ENCODE peak calls at places on chromosomes 1 and 21, in eight cellular contexts. One of them, this sample, is unnamed.

GRCh38 chr1:155864393-155864792 is 5.0 kb downstream of the SYT11 start:
- DNase-seq in left lung: no peak
- DNase-seq in uterus: no peak
- DNase-seq in HFFc6: peak
- DNase-seq in ascending aorta: no peak
- DNase-seq in astrocyte of the cerebellum: no peak
- DNase-seq in IMR-90: peak
- DNase-seq in CD8-positive, alpha-beta T cell: no peak
- DNase-seq in this sample: no peak

GRCh38 chr1:205772607-205773032 is 2.7 kb downstream of the RAB29 start:
- DNase-seq in IMR-90: peak
- DNase-seq in uterus: no peak
- DNase-seq in left lung: no peak
- DNase-seq in HFFc6: no peak
- DNase-seq in astrocyte of the cerebellum: no peak
- DNase-seq in CD8-positive, alpha-beta T cell: no peak
- DNase-seq in ascending aorta: no peak
- DNase-seq in this sample: peak

GRCh38 chr21:26320541-26320940 is 150.0 kb upstream of the APP start:
- DNase-seq in uterus: no peak
- DNase-seq in HFFc6: no peak
- DNase-seq in ascending aorta: no peak
- DNase-seq in CD8-positive, alpha-beta T cell: no peak
- DNase-seq in IMR-90: no peak
- DNase-seq in left lung: no peak
- DNase-seq in astrocyte of the cerebellum: no peak
- DNase-seq in this sample: no peak

GRCh38 chr1:77375990-77376389 is 94.2 kb downstream of the AK5 start:
- DNase-seq in ascending aorta: no peak
- DNase-seq in HFFc6: no peak
- DNase-seq in astrocyte of the cerebellum: no peak
- DNase-seq in left lung: no peak
- DNase-seq in uterus: no peak
- DNase-seq in CD8-positive, alpha-beta T cell: no peak
- DNase-seq in IMR-90: no peak
- DNase-seq in this sample: no peak

GRCh38 chr21:26843912-26844257 is 1.3 kb downstream of the ADAMTS1 start:
- DNase-seq in astrocyte of the cerebellum: peak
- DNase-seq in ascending aorta: no peak
- DNase-seq in CD8-positive, alpha-beta T cell: no peak
- DNase-seq in IMR-90: peak
- DNase-seq in uterus: no peak
- DNase-seq in left lung: no peak
- DNase-seq in HFFc6: peak
- DNase-seq in this sample: no peak

GRCh38 chr21:39057121-39057520 is 126.1 kb downstream of the PSMG1 start:
- DNase-seq in IMR-90: no peak
- DNase-seq in uterus: no peak
- DNase-seq in ascending aorta: no peak
- DNase-seq in CD8-positive, alpha-beta T cell: no peak
- DNase-seq in left lung: no peak
- DNase-seq in astrocyte of the cerebellum: no peak
- DNase-seq in HFFc6: no peak
- DNase-seq in this sample: no peak

GRCh38 chr1:29711582-29712274 is 475.4 kb downstream of the PTPRU start:
- DNase-seq in IMR-90: peak
- DNase-seq in CD8-positive, alpha-beta T cell: no peak
- DNase-seq in HFFc6: peak
- DNase-seq in left lung: no peak
- DNase-seq in ascending aorta: peak
- DNase-seq in astrocyte of the cerebellum: peak
- DNase-seq in uterus: no peak
- DNase-seq in this sample: no peak

GRCh38 chr21:25536752-25537151 is 70.5 kb downstream of the MRPL39 start:
- DNase-seq in ascending aorta: no peak
- DNase-seq in CD8-positive, alpha-beta T cell: no peak
- DNase-seq in uterus: no peak
- DNase-seq in IMR-90: no peak
- DNase-seq in left lung: no peak
- DNase-seq in HFFc6: no peak
- DNase-seq in astrocyte of the cerebellum: no peak
- DNase-seq in this sample: no peak

GRCh38 chr1:31152181-31152768 is 86.8 kb upstream of the PUM1 start:
- DNase-seq in left lung: no peak
- DNase-seq in ascending aorta: no peak
- DNase-seq in astrocyte of the cerebellum: no peak
- DNase-seq in HFFc6: peak
- DNase-seq in uterus: no peak
- DNase-seq in CD8-positive, alpha-beta T cell: no peak
- DNase-seq in IMR-90: peak
- DNase-seq in this sample: no peak

GRCh38 chr1:1065265-1065939 is 8.7 kb downstream of the RNF223 start:
- DNase-seq in HFFc6: no peak
- DNase-seq in ascending aorta: no peak
- DNase-seq in left lung: no peak
- DNase-seq in uterus: no peak
- DNase-seq in astrocyte of the cerebellum: no peak
- DNase-seq in CD8-positive, alpha-beta T cell: peak
- DNase-seq in IMR-90: no peak
- DNase-seq in this sample: no peak

GRCh38 chr1:213530607-213531320 is 457.0 kb upstream of the PROX1 start:
- DNase-seq in ascending aorta: no peak
- DNase-seq in CD8-positive, alpha-beta T cell: no peak
- DNase-seq in HFFc6: no peak
- DNase-seq in IMR-90: no peak
- DNase-seq in uterus: no peak
- DNase-seq in astrocyte of the cerebellum: no peak
- DNase-seq in left lung: no peak
- DNase-seq in this sample: no peak

GRCh38 chr1:234235373-234235772 is 137.9 kb upstream of the COA6 start:
- DNase-seq in astrocyte of the cerebellum: no peak
- DNase-seq in uterus: no peak
- DNase-seq in HFFc6: no peak
- DNase-seq in CD8-positive, alpha-beta T cell: no peak
- DNase-seq in ascending aorta: no peak
- DNase-seq in left lung: no peak
- DNase-seq in IMR-90: no peak
- DNase-seq in this sample: no peak

GRCh38 chr1:173479649-173480048 is 2.5 kb downstream of the PRDX6 start:
- DNase-seq in ascending aorta: no peak
- DNase-seq in CD8-positive, alpha-beta T cell: no peak
- DNase-seq in uterus: no peak
- DNase-seq in HFFc6: no peak
- DNase-seq in astrocyte of the cerebellum: no peak
- DNase-seq in IMR-90: peak
- DNase-seq in left lung: no peak
- DNase-seq in this sample: no peak

GRCh38 chr1:155064109-155064812 is 721 bp downstream of the EFNA4 start:
- DNase-seq in CD8-positive, alpha-beta T cell: no peak
- DNase-seq in uterus: no peak
- DNase-seq in ascending aorta: no peak
- DNase-seq in IMR-90: peak
- DNase-seq in astrocyte of the cerebellum: no peak
- DNase-seq in HFFc6: no peak
- DNase-seq in left lung: no peak
- DNase-seq in this sample: peak

GRCh38 chr1:151540021-151540981 is at the start of gene TUFT1:
- DNase-seq in CD8-positive, alpha-beta T cell: peak
- DNase-seq in left lung: peak
- DNase-seq in ascending aorta: peak
- DNase-seq in IMR-90: peak
- DNase-seq in astrocyte of the cerebellum: peak
- DNase-seq in HFFc6: peak
- DNase-seq in uterus: peak
- DNase-seq in this sample: peak

GRCh38 chr21:44421901-44422840 is 33.1 kb upstream of the LRRC3 start:
- DNase-seq in uterus: no peak
- DNase-seq in ascending aorta: no peak
- DNase-seq in astrocyte of the cerebellum: no peak
- DNase-seq in left lung: peak
- DNase-seq in HFFc6: no peak
- DNase-seq in IMR-90: no peak
- DNase-seq in CD8-positive, alpha-beta T cell: no peak
- DNase-seq in this sample: no peak

GRCh38 chr1:15678578-15678977 is 5.5 kb upstream of the PLEKHM2 start:
- DNase-seq in CD8-positive, alpha-beta T cell: no peak
- DNase-seq in left lung: no peak
- DNase-seq in ascending aorta: no peak
- DNase-seq in uterus: no peak
- DNase-seq in astrocyte of the cerebellum: no peak
- DNase-seq in HFFc6: peak
- DNase-seq in IMR-90: peak
- DNase-seq in this sample: no peak

GRCh38 chr21:36751383-36751782 is 52.5 kb downstream of the SIM2 start:
- DNase-seq in left lung: no peak
- DNase-seq in IMR-90: no peak
- DNase-seq in ascending aorta: no peak
- DNase-seq in HFFc6: no peak
- DNase-seq in astrocyte of the cerebellum: no peak
- DNase-seq in uterus: no peak
- DNase-seq in CD8-positive, alpha-beta T cell: no peak
- DNase-seq in this sample: no peak

GRCh38 chr21:15533618-15534017 is 196.2 kb upstream of the USP25 start:
- DNase-seq in uterus: no peak
- DNase-seq in CD8-positive, alpha-beta T cell: no peak
- DNase-seq in ascending aorta: no peak
- DNase-seq in HFFc6: no peak
- DNase-seq in astrocyte of the cerebellum: no peak
- DNase-seq in IMR-90: no peak
- DNase-seq in left lung: no peak
- DNase-seq in this sample: no peak

GRCh38 chr21:15531986-15532385 is 197.8 kb upstream of the USP25 start:
- DNase-seq in astrocyte of the cerebellum: no peak
- DNase-seq in ascending aorta: no peak
- DNase-seq in CD8-positive, alpha-beta T cell: no peak
- DNase-seq in uterus: no peak
- DNase-seq in HFFc6: no peak
- DNase-seq in left lung: no peak
- DNase-seq in IMR-90: no peak
- DNase-seq in this sample: no peak

GRCh38 chr21:15539376-15539775 is 190.4 kb upstream of the USP25 start:
- DNase-seq in uterus: no peak
- DNase-seq in left lung: no peak
- DNase-seq in astrocyte of the cerebellum: peak
- DNase-seq in CD8-positive, alpha-beta T cell: no peak
- DNase-seq in IMR-90: no peak
- DNase-seq in HFFc6: no peak
- DNase-seq in ascending aorta: no peak
- DNase-seq in this sample: no peak

DNA sequence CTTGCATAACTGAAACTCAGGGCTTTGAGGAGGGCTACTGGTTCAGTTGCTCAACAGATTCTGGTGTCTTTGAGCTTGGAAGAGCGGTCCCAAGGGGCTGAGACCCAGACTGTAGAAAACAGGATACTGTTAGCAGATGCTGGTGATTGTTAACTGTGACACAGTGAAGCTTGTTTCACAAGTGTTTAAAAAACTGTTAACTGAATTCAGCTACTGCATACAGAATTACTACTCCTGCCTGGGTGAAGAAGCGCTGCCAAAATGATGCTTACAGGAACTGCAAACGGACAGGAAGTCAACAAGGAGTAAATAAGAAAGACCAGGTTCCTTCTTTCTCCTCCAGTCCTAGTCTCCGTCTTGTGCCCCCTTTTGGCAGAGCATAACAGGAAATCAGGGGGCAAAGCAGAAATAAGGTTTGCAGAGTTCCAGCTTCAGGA is 195.3 kb upstream of the USP25 start:
- DNase-seq in HFFc6: no peak
- DNase-seq in IMR-90: no peak
- DNase-seq in left lung: no peak
- DNase-seq in CD8-positive, alpha-beta T cell: no peak
- DNase-seq in uterus: no peak
- DNase-seq in ascending aorta: no peak
- DNase-seq in astrocyte of the cerebellum: no peak
- DNase-seq in this sample: no peak
- TF ChIP-seq CTCF in HFFc6: no peak
- TF ChIP-seq CTCF in IMR-90: no peak
- TF ChIP-seq CTCF in left lung: no peak
- TF ChIP-seq CTCF in CD8-positive, alpha-beta T cell: no peak
- TF ChIP-seq CTCF in uterus: no peak
- TF ChIP-seq CTCF in ascending aorta: no peak
- TF ChIP-seq CTCF in astrocyte of the cerebellum: no peak
- TF ChIP-seq CTCF in this sample: no peak

DNA sequence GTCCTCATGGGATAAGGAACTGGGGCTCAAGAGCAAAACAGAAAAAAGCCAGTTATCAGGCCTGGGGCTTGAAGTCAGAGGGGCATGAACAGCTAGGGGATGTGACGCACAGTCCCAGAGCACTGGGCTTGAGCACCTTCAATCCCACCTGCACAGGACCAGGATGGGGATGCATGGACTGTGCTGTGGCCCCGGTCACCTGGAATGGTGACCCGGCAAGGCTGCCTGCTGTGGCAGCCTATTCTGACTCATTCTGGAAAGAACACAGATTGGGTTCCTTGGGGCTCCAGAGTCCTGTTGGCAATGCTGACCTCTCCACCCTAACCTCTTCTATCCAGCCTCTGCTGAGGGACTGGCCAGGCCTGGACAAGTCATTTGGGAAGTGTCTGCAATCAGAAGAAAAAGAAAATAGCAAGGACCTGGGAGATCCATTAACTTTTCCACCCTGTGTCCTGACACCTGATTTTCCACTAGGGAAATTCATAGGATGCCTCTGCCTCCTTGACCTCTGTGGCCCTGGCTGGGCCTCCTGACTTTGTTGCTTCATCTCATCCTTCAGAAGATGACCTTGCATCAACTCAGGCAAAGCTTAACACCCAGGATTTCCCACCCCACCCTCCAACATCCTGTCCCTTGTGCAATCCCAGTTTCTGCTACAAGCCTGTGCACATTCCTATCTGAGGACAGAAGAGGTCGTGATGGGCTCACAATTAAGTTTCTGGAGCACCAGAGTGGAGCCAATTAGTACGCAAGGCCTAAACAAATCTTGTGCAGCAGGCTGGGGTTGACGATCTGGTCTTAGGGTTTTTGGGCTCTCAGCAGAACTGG is 17.9 kb upstream of the FMOD start:
- DNase-seq in uterus: peak
- DNase-seq in left lung: no peak
- DNase-seq in HFFc6: peak
- DNase-seq in ascending aorta: no peak
- DNase-seq in astrocyte of the cerebellum: no peak
- DNase-seq in CD8-positive, alpha-beta T cell: no peak
- DNase-seq in IMR-90: peak
- DNase-seq in this sample: no peak
- TF ChIP-seq CTCF in uterus: peak
- TF ChIP-seq CTCF in left lung: peak
- TF ChIP-seq CTCF in HFFc6: peak
- TF ChIP-seq CTCF in ascending aorta: peak
- TF ChIP-seq CTCF in astrocyte of the cerebellum: no peak
- TF ChIP-seq CTCF in CD8-positive, alpha-beta T cell: no peak
- TF ChIP-seq CTCF in IMR-90: peak
- TF ChIP-seq CTCF in this sample: peak

GRCh38 chr1:5811419-5811818 is 180.8 kb downstream of the NPHP4 start:
- DNase-seq in HFFc6: no peak
- DNase-seq in left lung: peak
- DNase-seq in IMR-90: no peak
- DNase-seq in uterus: no peak
- DNase-seq in CD8-positive, alpha-beta T cell: no peak
- DNase-seq in astrocyte of the cerebellum: no peak
- DNase-seq in ascending aorta: no peak
- DNase-seq in this sample: no peak
- TF ChIP-seq CTCF in HFFc6: no peak
- TF ChIP-seq CTCF in left lung: no peak
- TF ChIP-seq CTCF in IMR-90: no peak
- TF ChIP-seq CTCF in uterus: no peak
- TF ChIP-seq CTCF in CD8-positive, alpha-beta T cell: no peak
- TF ChIP-seq CTCF in astrocyte of the cerebellum: no peak
- TF ChIP-seq CTCF in ascending aorta: no peak
- TF ChIP-seq CTCF in this sample: no peak

GRCh38 chr1:25905680-25906643 is at the start of gene STMN1:
- DNase-seq in CD8-positive, alpha-beta T cell: peak
- DNase-seq in left lung: peak
- DNase-seq in IMR-90: peak
- DNase-seq in uterus: peak
- DNase-seq in HFFc6: peak
- DNase-seq in astrocyte of the cerebellum: peak
- DNase-seq in ascending aorta: peak
- DNase-seq in this sample: peak
- TF ChIP-seq CTCF in CD8-positive, alpha-beta T cell: no peak
- TF ChIP-seq CTCF in left lung: no peak
- TF ChIP-seq CTCF in IMR-90: no peak
- TF ChIP-seq CTCF in uterus: no peak
- TF ChIP-seq CTCF in HFFc6: no peak
- TF ChIP-seq CTCF in astrocyte of the cerebellum: peak
- TF ChIP-seq CTCF in ascending aorta: no peak
- TF ChIP-seq CTCF in this sample: no peak

This sample was measured in GM10248.